ENCODE peak calls at places on chromosomes 13 and 19, in nine cellular contexts. X, F, D, H, R, A, L, M and U are unnamed samples.
A peak's percentile ranks its signal among the peaks of the same experiment; 100 is the strongest.

GRCh38 chr19:6730153-6730804 is 7.1 kb downstream of the GPR108 start:
- DNase-seq in M (peak; percentile 91), D (peak; percentile 98), A (peak; percentile 96), R (peak; percentile 81), F (peak; percentile 86), L (peak; percentile 53), H (peak; percentile 82), X (peak; percentile 81), U (no peak)

GRCh38 chr13:76672422-76672821 is 213.8 kb downstream of the KCTD12 start:
- DNase-seq in D (peak; percentile 21), H (no peak), R (peak; percentile 57), F (no peak), M (no peak), X (no peak), A (no peak), L (no peak), U (no peak)

GRCh38 chr13:109750376-109750775 is 36.0 kb downstream of the IRS2 start:
- DNase-seq in H (no peak), M (no peak), D (no peak), R (no peak), L (no peak), F (no peak), A (no peak), X (no peak), U (no peak)

GRCh38 chr19:38838208-38838985 is 6.8 kb upstream of the ECH1 start:
- DNase-seq in D (no peak), R (no peak), H (no peak), X (no peak), M (no peak), L (no peak), A (no peak), F (no peak), U (no peak)

GRCh38 chr19:52190679-52191293 is 934 bp downstream of the PPP2R1A start:
- DNase-seq in L (no peak), X (no peak), M (peak; percentile 44), D (no peak), F (peak; percentile 69), H (no peak), A (no peak), R (peak; percentile 73), U (no peak)

GRCh38 chr19:10270616-10271394 is at the start of gene ICAM1:
- DNase-seq in A (peak; percentile 83), D (peak; percentile 80), X (peak; percentile 69), M (peak; percentile 78), H (no peak), R (peak; percentile 94), L (peak; percentile 78), F (peak; percentile 93), U (no peak)

GRCh38 chr13:25857830-25858229 is 194.0 kb downstream of the SHISA2 start:
- DNase-seq in H (no peak), D (no peak), X (no peak), R (no peak), F (no peak), A (no peak), M (no peak), L (no peak), U (no peak)

GRCh38 chr13:37070956-37071355 is 11.5 kb upstream of the SUPT20H start:
- DNase-seq in M (no peak), R (no peak), X (no peak), A (no peak), D (no peak), H (no peak), F (no peak), L (no peak), U (no peak)

GRCh38 chr13:103250071-103250470 is 183.9 kb upstream of the SLC10A2 start:
- DNase-seq in A (no peak), H (no peak), F (no peak), M (no peak), R (no peak), L (no peak), X (no peak), D (no peak), U (no peak)

GRCh38 chr19:48963371-48964204 is 1.5 kb upstream of the FTL start:
- DNase-seq in L (peak; percentile 87), M (peak; percentile 76), D (peak; percentile 87), A (peak; percentile 98), F (peak; percentile 95), H (peak; percentile 80), R (peak; percentile 68), X (peak; percentile 72), U (peak; percentile 55)

GRCh38 chr19:52987221-52987620 is 24.5 kb upstream of the ZNF816 start:
- DNase-seq in X (no peak), F (no peak), D (no peak), L (no peak), A (no peak), R (no peak), M (no peak), H (no peak), U (no peak)

GRCh38 chr19:18478545-18479311 is 40.8 kb upstream of the ISYNA1 start:
- DNase-seq in A (peak; percentile 88), D (peak; percentile 86), X (peak; percentile 80), M (peak; percentile 56), F (peak; percentile 94), H (no peak), L (peak; percentile 84), R (peak; percentile 87), U (peak; percentile 91)

GRCh38 chr13:108734676-108735075 is 105.3 kb downstream of the MYO16 start:
- DNase-seq in H (peak; percentile 3), X (no peak), D (no peak), A (no peak), L (no peak), M (peak; percentile 18), R (no peak), F (no peak), U (peak; percentile 8)

GRCh38 chr13:54092686-54093085 is 1064.1 kb downstream of the OLFM4 start:
- DNase-seq in M (no peak), L (no peak), F (peak; percentile 60), D (no peak), X (no peak), R (no peak), A (no peak), H (no peak), U (no peak)

GRCh38 chr13:99484405-99484981 is 16.8 kb upstream of the TM9SF2 start:
- DNase-seq in A (no peak), R (no peak), M (no peak), D (no peak), F (no peak), H (no peak), L (no peak), X (no peak), U (no peak)

GRCh38 chr13:31199849-31200635 is at the start of gene B3GLCT:
- DNase-seq in X (peak; percentile 54), H (peak; percentile 46), F (peak; percentile 85), A (peak; percentile 57), M (peak; percentile 81), D (peak; percentile 77), R (peak; percentile 69), L (peak; percentile 63), U (peak; percentile 78)

GRCh38 chr13:114282143-114282685 is 813 bp downstream of the UPF3A start:
- DNase-seq in F (peak; percentile 72), H (no peak), M (peak; percentile 47), L (no peak), D (peak; percentile 40), A (peak; percentile 30), X (no peak), R (peak; percentile 24), U (peak; percentile 71)

GRCh38 chr19:42076375-42076944 is 494 bp downstream of the ZNF574 start:
- DNase-seq in R (peak; percentile 35), X (peak; percentile 33), L (peak; percentile 44), F (no peak), A (no peak), D (peak; percentile 53), M (peak; percentile 63), H (no peak), U (no peak)

DNA sequence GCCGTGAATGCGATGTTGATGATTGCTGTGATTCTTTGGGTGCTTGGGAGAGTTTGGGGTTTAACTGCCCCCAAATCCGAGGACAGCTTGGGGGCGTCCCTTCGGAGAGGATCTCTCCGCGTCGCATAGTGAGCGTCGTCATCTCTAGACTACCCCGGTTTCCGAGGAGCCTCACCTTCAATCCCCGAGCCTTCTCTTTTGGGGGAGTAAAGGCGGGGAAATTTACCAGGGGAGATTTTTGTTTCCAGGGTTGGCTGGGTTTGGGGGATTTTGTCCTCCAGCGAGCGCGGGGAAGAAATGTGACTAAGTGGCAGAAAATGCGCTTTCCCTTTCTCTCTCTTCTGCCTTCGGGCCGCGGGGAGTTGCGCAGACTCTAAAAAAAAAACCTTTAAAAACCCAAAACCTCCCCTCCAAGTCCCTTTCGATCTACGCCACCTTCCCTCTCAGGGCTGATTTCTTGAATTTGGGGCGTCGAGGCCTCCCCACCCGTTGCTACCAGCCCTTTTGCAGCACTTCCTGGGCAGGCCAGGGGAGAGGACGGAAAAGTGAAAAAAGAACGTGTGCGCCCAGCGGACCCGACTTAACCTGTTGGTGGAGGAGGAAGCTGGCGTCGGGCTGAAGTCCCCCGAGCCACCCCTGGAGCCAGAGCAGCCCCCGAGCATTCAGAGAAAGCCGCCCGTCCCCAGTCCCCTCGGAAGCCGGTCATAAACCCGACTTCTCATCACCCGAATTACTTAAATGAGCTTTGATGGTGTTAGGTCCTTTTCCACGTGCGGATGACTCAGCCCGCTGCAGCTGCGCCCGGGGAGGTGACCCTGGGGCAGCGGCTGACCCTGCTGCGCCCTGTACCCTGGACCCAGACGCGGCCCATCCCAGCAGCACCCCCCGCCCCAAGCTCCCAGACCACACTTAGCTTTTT is 17.7 kb downstream of the NFIX start:
- DNase-seq in D (peak; percentile 88), F (peak; percentile 90), R (peak; percentile 71), A (peak; percentile 52), H (no peak), M (peak; percentile 74), L (peak; percentile 88), X (peak; percentile 73), U (peak; percentile 80)
- TF ChIP-seq POLR2A in D (peak; percentile 32), F (no peak), R (no peak), A (no peak), H (no peak), M (no peak), L (no peak), X (no peak), U (no peak)

DNA sequence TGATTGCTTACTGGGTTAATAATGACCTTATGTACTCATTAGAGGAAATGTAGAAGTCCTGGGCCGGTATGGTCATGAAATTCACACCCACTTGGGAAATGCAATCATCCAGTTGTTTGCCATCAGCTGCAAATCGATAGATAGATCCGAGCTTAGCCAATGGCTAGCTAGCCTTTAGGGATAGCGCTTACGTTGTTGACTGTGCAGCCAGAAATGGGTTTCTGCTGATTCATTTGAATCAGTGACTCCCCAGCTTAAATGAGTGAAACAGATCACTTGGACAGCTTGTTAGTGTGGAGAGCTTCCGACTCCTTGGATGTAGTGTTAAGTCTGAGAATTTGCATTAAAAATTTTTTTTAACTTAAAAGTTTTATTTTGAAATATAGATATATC is 11.8 kb downstream of the IL17D start:
- DNase-seq in R (no peak), F (no peak), L (no peak), A (no peak), D (no peak), X (no peak), M (no peak), H (no peak), U (no peak)
- TF ChIP-seq POLR2A in R (no peak), F (no peak), L (no peak), A (no peak), D (no peak), X (no peak), M (no peak), H (no peak), U (no peak)

GRCh38 chr19:8389891-8390616 is at the start of gene RAB11B:
- DNase-seq in M (peak; percentile 100), A (peak; percentile 99), R (peak; percentile 100), D (peak; percentile 100), F (peak; percentile 100), X (peak; percentile 100), H (peak; percentile 99), L (peak; percentile 100), U (peak; percentile 96)
- TF ChIP-seq POLR2A in M (no peak), A (peak; percentile 50), R (peak; percentile 85), D (peak; percentile 84), F (no peak), X (peak; percentile 55), H (peak; percentile 86), L (peak; percentile 41), U (peak; percentile 55)

GRCh38 chr13:20128459-20128927 is 32.4 kb downstream of the GJA3 start:
- DNase-seq in D (no peak), L (no peak), M (peak; percentile 46), H (no peak), R (no peak), F (peak; percentile 58), A (peak; percentile 15), X (no peak), U (no peak)
- TF ChIP-seq POLR2A in D (no peak), L (no peak), M (no peak), H (no peak), R (no peak), F (no peak), A (no peak), X (no peak), U (no peak)